ENCODE peak calls at places on chromosomes 12 and 14, in five cellular contexts. T is HepG2, A is NT2/D1, N is GM12864, Z is BJ. W is an unnamed sample.

GRCh38 chr14:93857500-93857899 is 69.2 kb upstream of the PRIMA1 start:
- DNase-seq in T (peak), A (no peak), N (no peak), Z (no peak), W (no peak)

GRCh38 chr12:54591001-54591591 is 2.6 kb upstream of the PPP1R1A start:
- DNase-seq in T (no peak), A (no peak), N (no peak), Z (no peak), W (no peak)

GRCh38 chr14:73237219-73237785 is at the start of gene PAPLN:
- DNase-seq in T (no peak), A (no peak), N (no peak), Z (no peak), W (no peak)

GRCh38 chr12:65685514-65685913 is 138.8 kb upstream of the HMGA2 start:
- DNase-seq in T (peak), A (peak), N (no peak), Z (no peak), W (no peak)

GRCh38 chr12:106415134-106415533 is 57.6 kb downstream of the POLR3B start:
- DNase-seq in T (no peak), A (no peak), N (no peak), Z (peak), W (peak)

GRCh38 chr14:34496679-34497513 is 34.9 kb upstream of the SPTSSA start:
- DNase-seq in T (peak), A (peak), N (no peak), Z (peak), W (peak)

GRCh38 chr12:94149781-94150482 is 1.6 kb downstream of the PLXNC1 start:
- DNase-seq in T (no peak), A (no peak), N (no peak), Z (no peak), W (no peak)

GRCh38 chr14:24251880-24252288 is 9.5 kb upstream of the TINF2 start:
- DNase-seq in T (no peak), A (no peak), N (no peak), Z (no peak), W (no peak)

GRCh38 chr12:89507015-89507824 is 17.4 kb downstream of the GALNT4 start:
- DNase-seq in T (peak), A (no peak), N (no peak), Z (no peak), W (no peak)

GRCh38 chr14:94310248-94310647 is 12.9 kb downstream of the SERPINA6 start:
- DNase-seq in T (no peak), A (no peak), N (no peak), Z (no peak), W (no peak)

GRCh38 chr14:75205586-75205985 is 29.2 kb upstream of the TMED10 start:
- DNase-seq in T (no peak), A (no peak), N (no peak), Z (peak), W (no peak)

GRCh38 chr12:22858849-22859569 is 234.0 kb downstream of the ETNK1 start:
- DNase-seq in T (no peak), A (no peak), N (no peak), Z (no peak), W (peak)

GRCh38 chr12:92573104-92573503 is 129.7 kb upstream of the PLEKHG7 start:
- DNase-seq in T (no peak), A (no peak), N (no peak), Z (no peak), W (no peak)

DNA sequence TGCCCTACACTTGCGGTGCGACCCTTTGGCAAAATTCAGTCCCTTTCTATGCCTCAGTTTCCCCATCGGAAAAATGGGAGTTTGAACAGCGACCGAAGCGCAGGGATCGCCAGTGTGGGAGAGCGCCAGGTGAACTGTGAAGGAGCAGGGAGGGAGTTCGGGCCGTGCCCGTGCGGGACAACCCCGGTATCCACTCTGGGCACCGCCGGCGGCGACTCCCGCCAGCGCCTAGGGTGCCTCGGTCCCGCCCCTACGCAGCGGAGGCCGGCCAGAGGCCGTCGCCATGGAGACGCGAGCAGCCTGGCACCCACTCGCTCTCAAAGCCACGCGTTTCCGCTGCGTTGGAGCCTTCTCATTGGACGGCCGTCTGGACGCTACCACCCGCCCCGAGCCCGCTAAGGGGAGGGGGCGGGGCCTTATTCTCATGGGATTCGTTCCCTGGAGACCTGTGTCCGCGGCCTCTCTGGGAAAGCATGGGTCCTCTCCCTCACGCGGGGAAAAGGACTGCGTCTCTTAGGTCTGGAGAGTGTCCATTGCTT is 729 bp upstream of the MLEC start:
- DNase-seq in T (peak), A (peak), N (peak), Z (peak), W (peak)
- H3K4me3 ChIP-seq in T (peak), A (peak), N (peak), Z (peak), W (peak)

GRCh38 chr12:124379379-124379937 is 84.6 kb downstream of the RFLNA start:
- DNase-seq in T (no peak), A (no peak), N (no peak), Z (no peak), W (no peak)
- H3K4me3 ChIP-seq in T (no peak), A (no peak), N (no peak), Z (no peak), W (no peak)

DNA sequence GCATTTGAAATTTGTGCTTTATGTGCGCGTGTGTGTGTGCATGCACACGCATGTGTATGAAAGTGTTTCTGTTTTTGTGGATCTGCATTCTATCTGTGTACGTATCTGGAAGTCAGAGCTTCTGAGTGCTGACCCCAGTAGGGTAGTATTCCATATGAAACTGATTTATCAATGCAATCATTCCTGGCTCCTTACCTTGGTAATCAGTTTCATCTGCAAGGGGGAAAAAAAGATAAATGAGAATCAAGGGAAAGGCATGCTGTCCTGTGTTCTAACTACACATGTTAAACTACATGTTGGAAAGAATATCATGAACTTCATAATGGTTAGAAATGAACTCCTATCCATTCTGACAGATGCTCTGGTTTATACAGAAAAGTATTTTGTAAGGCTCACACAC is 276.0 kb upstream of the LMO3 start:
- DNase-seq in T (no peak), A (no peak), N (no peak), Z (no peak), W (no peak)
- H3K4me3 ChIP-seq in T (no peak), A (no peak), N (no peak), Z (no peak), W (no peak)

GRCh38 chr12:58557156-58557555 is 363.1 kb downstream of the LRIG3 start:
- DNase-seq in T (no peak), A (no peak), N (no peak), Z (peak), W (peak)
- H3K4me3 ChIP-seq in T (no peak), A (no peak), N (no peak), Z (no peak), W (no peak)

GRCh38 chr14:36660736-36661505 is 739 bp upstream of the PAX9 start:
- DNase-seq in T (no peak), A (no peak), N (no peak), Z (no peak), W (no peak)

GRCh38 chr14:36663404-36664321 is 2.0 kb downstream of the PAX9 start:
- DNase-seq in T (no peak), A (no peak), N (no peak), Z (no peak), W (no peak)

GRCh38 chr14:36661506-36662257 is at the start of gene PAX9:
- DNase-seq in T (peak), A (peak), N (no peak), Z (peak), W (peak)

GRCh38 chr14:36662543-36663403 is 1.1 kb downstream of the PAX9 start:
- DNase-seq in T (no peak), A (no peak), N (no peak), Z (no peak), W (no peak)

GRCh38 chr14:36662258-36662542 is 540 bp downstream of the PAX9 start:
- DNase-seq in T (no peak), A (no peak), N (no peak), Z (no peak), W (no peak)
- H3K4me3 ChIP-seq in T (no peak), A (peak), N (no peak), Z (peak), W (peak)

DNA sequence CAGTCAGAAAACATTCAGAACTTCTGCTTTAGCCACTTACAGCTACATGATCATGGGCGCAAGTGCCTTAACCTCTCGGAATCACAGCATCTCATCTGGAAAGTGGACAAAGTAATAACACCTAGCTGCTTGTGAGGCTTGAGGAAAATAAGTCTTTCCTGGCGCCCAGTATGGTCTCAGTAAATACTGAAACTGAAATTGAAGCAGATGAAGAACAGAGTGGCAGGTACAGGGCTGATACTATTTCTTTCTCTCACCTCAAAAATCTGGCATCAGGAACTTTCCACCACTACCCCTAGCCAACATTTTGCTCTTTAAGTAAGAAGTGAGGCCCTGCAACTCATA is 129.6 kb upstream of the FUT8 start:
- DNase-seq in T (no peak), A (no peak), N (no peak), Z (no peak), W (no peak)
- H3K4me3 ChIP-seq in T (no peak), A (no peak), N (peak), Z (no peak), W (no peak)

GRCh38 chr12:122867701-122868461 is 28.0 kb downstream of the VPS37B start:
- DNase-seq in T (peak), A (no peak), N (no peak), Z (no peak), W (no peak)
- H3K4me3 ChIP-seq in T (no peak), A (no peak), N (no peak), Z (no peak), W (no peak)

DNA sequence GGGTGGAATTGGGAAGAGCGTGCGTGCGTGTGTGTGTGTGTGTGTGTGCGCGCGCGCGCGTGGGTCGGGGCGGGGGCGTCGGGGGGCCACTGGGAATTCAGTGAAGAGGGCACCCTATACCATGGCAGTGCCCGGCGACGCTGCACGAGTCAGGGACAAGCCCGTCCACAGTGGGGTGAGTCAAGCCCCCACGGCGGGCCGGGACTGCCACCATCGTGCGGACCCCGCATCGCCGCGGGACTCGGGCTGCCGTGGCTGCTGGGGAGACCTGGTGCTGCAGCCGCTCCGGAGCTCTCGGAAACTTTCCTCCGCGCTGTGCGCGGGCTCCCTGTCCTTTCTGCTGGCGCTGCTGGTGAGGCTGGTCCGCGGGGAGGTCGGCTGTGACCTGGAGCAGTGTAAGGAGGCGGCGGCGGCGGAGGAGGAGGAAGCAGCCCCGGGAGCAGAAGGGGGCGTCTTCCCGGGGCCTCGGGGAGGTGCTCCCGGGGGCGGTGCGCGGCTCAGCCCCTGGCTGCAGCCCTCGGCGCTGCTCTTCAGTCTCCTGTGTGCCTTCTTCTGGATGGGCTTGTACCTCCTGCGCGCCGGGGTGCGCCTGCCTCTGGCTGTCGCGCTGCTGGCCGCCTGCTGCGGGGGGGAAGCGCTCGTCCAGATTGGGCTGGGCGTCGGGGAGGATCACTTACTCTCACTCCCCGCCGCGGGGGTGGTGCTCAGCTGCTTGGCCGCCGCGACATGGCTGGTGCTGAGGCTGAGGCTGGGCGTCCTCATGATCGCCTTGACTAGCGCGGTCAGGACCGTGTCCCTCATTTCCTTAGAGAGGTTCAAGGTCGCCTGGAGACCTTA is 1.0 kb downstream of the PDE3A start:
- DNase-seq in T (no peak), A (peak), N (no peak), Z (no peak), W (peak)
- H3K4me3 ChIP-seq in T (no peak), A (peak), N (no peak), Z (peak), W (peak)

GRCh38 chr14:89411976-89412375 is 5.1 kb downstream of the FOXN3 start:
- DNase-seq in T (no peak), A (no peak), N (no peak), Z (no peak), W (no peak)

GRCh38 chr14:89416002-89416995 is 734 bp downstream of the FOXN3 start:
- DNase-seq in T (peak), A (peak), N (peak), Z (peak), W (peak)

GRCh38 chr14:89417469-89418225 is 614 bp upstream of the FOXN3 start:
- DNase-seq in T (peak), A (no peak), N (peak), Z (no peak), W (no peak)

GRCh38 chr14:89417111-89417468 is at the start of gene FOXN3:
- DNase-seq in T (peak), A (no peak), N (peak), Z (no peak), W (peak)

DNA sequence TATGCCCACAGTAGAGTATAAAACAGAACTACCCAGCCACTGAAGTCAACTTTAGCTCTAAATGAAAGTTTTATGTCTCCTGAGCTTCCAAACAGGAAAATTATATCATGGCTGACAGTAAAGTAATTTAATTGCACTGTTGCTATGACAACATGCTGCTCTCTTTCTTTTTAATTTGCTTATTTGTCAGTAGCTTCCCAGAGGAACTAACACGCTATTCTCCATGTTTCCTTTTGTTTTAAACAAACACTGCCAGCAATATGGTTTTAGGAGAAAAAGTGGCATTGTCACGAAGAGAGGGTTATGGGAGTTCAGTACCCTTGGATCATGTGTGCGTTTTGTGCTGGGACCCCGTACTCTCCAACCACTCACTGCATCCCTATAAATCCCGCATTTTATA is 1.9 kb downstream of the FOXN3 start:
- DNase-seq in T (no peak), A (no peak), N (no peak), Z (no peak), W (no peak)
- H3K4me3 ChIP-seq in T (peak), A (peak), N (peak), Z (peak), W (peak)

W was measured in skeletal muscle cell.